ENCODE peak calls at places on chromosome 15, in six cellular contexts. Z, G, M, V, N and D are unnamed samples.

GRCh38 chr15:68211656-68212320 is 6.7 kb upstream of the CALML4 start:
- DNase-seq in Z (no peak), G (no peak), M (no peak), V (no peak), N (no peak), D (no peak)

GRCh38 chr15:101156509-101157159 is 95.2 kb downstream of the CHSY1 start:
- DNase-seq in Z (no peak), G (no peak), M (no peak), V (peak; percentile 88), N (peak; percentile 52), D (peak; percentile 84)

GRCh38 chr15:64749167-64749566 is 26.2 kb downstream of the RBPMS2 start:
- DNase-seq in Z (no peak), G (no peak), M (no peak), V (no peak), N (peak; percentile 63), D (no peak)

GRCh38 chr15:29090617-29091466 is 178.8 kb downstream of the NSMCE3 start:
- DNase-seq in Z (no peak), G (peak; percentile 44), M (peak; percentile 73), V (no peak), N (peak; percentile 50), D (no peak)

GRCh38 chr15:62665449-62665848 is 377.1 kb upstream of the TPM1 start:
- DNase-seq in Z (peak; percentile 20), G (peak; percentile 22), M (no peak), V (no peak), N (peak; percentile 70), D (no peak)

GRCh38 chr15:50854594-50855490 is 53.6 kb upstream of the AP4E1 start:
- DNase-seq in Z (no peak), G (no peak), M (no peak), V (peak; percentile 50), N (peak; percentile 69), D (peak; percentile 39)

GRCh38 chr15:69160976-69161877 is 792 bp downstream of the GLCE start:
- DNase-seq in Z (no peak), G (peak; percentile 37), M (peak; percentile 45), V (peak; percentile 45), N (peak; percentile 44), D (peak; percentile 41)

GRCh38 chr15:52805351-52806283 is 15.5 kb upstream of the ONECUT1 start:
- DNase-seq in Z (no peak), G (peak; percentile 23), M (peak; percentile 63), V (peak; percentile 31), N (no peak), D (peak; percentile 45)

GRCh38 chr15:99955181-99955525 is 221.9 kb upstream of the LYSMD4 start:
- DNase-seq in Z (no peak), G (no peak), M (no peak), V (no peak), N (no peak), D (no peak)

GRCh38 chr15:42622328-42622925 is 47.0 kb downstream of the STARD9 start:
- DNase-seq in Z (no peak), G (no peak), M (no peak), V (no peak), N (no peak), D (no peak)

GRCh38 chr15:29114277-29115092 is 155.1 kb downstream of the NSMCE3 start:
- DNase-seq in Z (no peak), G (no peak), M (no peak), V (no peak), N (no peak), D (no peak)

GRCh38 chr15:69996842-69997478 is 100.8 kb downstream of the TLE3 start:
- DNase-seq in Z (no peak), G (no peak), M (no peak), V (no peak), N (no peak), D (no peak)

GRCh38 chr15:56994280-56994679 is 75.8 kb downstream of the TCF12 start:
- DNase-seq in Z (no peak), G (no peak), M (no peak), V (no peak), N (no peak), D (no peak)